ENCODE peak calls at places on chromosome 4, in eight cellular contexts. A is non-pigmented ciliary epithelial cell, L is SK-MEL-5, J is AG04450, K is fibroblast of mammary gland, R is NB4, P is head of caudate nucleus, F is hippocampal formation. O is an unnamed sample.

GRCh38 chr4:8283631-8284121 is 14.1 kb downstream of the HTRA3 start:
- DNase-seq in J (no peak), K (no peak), R (no peak), P (no peak), F (no peak), L (no peak), A (no peak), O (no peak)

GRCh38 chr4:16759781-16760459 is 138.5 kb downstream of the LDB2 start:
- DNase-seq in J (no peak), A (no peak), R (no peak), P (no peak), L (no peak), K (no peak), F (no peak), O (no peak)

GRCh38 chr4:188372051-188372450 is 232.8 kb downstream of the TRIML1 start:
- DNase-seq in P (no peak), L (peak), F (no peak), R (no peak), K (peak), J (peak), A (no peak), O (no peak)

GRCh38 chr4:130574215-130574614 is 1478.3 kb downstream of the C4orf33 start:
- DNase-seq in A (no peak), J (no peak), P (no peak), F (no peak), L (no peak), K (no peak), R (no peak), O (no peak)

GRCh38 chr4:3669553-3669949 is 96.6 kb upstream of the ADRA2C start:
- DNase-seq in F (no peak), P (no peak), K (no peak), J (no peak), L (no peak), R (no peak), A (no peak), O (no peak)

GRCh38 chr4:186105721-186106335 is 1.3 kb downstream of the FAM149A start:
- DNase-seq in L (no peak), K (peak), J (no peak), F (no peak), R (no peak), P (no peak), A (no peak), O (no peak)

GRCh38 chr4:102387552-102388150 is 42.4 kb upstream of the SLC39A8 start:
- DNase-seq in F (no peak), P (no peak), A (no peak), L (no peak), K (peak), R (no peak), J (no peak), O (no peak)

GRCh38 chr4:80538276-80538926 is 202.9 kb downstream of the CFAP299 start:
- DNase-seq in P (no peak), K (peak), A (peak), J (no peak), L (no peak), R (no peak), F (no peak), O (no peak)

O was measured in GF-D8.